ENCODE peak calls at places on chromosome 20, in nine cellular contexts. N is Right ventricle myocardium superior, Q is AG10803, C is AG08395, U is HuH-7, H is kidney tubule cell, F is non-pigmented ciliary epithelial cell, V is HEK293T, Y is endodermal cell. M is an unnamed sample.

GRCh38 chr20:45052698-45053440 is 48.1 kb downstream of the KCNS1 start:
- DNase-seq in N (no peak), Q (peak), C (peak), U (no peak), H (peak), F (no peak), V (no peak), Y (no peak), M (no peak)

GRCh38 chr20:57701651-57702050 is 8.2 kb downstream of the PMEPA1 start:
- DNase-seq in N (no peak), Q (no peak), C (no peak), U (no peak), H (no peak), F (no peak), V (no peak), Y (no peak), M (no peak)

GRCh38 chr20:19783966-19784401 is 25.9 kb downstream of the RIN2 start:
- DNase-seq in N (peak), Q (peak), C (no peak), U (no peak), H (peak), F (peak), V (no peak), Y (no peak), M (no peak)

GRCh38 chr20:63531686-63532448 is 5.3 kb downstream of the PTK6 start:
- DNase-seq in N (no peak), Q (no peak), C (no peak), U (no peak), H (no peak), F (no peak), V (no peak), Y (peak), M (no peak)

GRCh38 chr20:64223526-64224067 is 32.0 kb upstream of the PCMTD2 start:
- DNase-seq in N (peak), Q (peak), C (no peak), U (peak), H (peak), F (no peak), V (peak), Y (peak), M (peak)

GRCh38 chr20:59770270-59770669 is 163.2 kb downstream of the SYCP2 start:
- DNase-seq in N (no peak), Q (no peak), C (no peak), U (peak), H (peak), F (no peak), V (peak), Y (peak), M (no peak)

GRCh38 chr20:63057133-63058117 is 50.7 kb upstream of the BHLHE23 start:
- DNase-seq in N (no peak), Q (peak), C (no peak), U (no peak), H (no peak), F (no peak), V (no peak), Y (no peak), M (no peak)

GRCh38 chr20:4227085-4227821 is 211.9 kb upstream of the RNF24 start:
- DNase-seq in N (no peak), Q (peak), C (peak), U (peak), H (peak), F (no peak), V (peak), Y (peak), M (no peak)

GRCh38 chr20:56400001-56400640 is 7.7 kb downstream of the CSTF1 start:
- DNase-seq in N (no peak), Q (peak), C (peak), U (peak), H (peak), F (peak), V (peak), Y (peak), M (no peak)

GRCh38 chr20:53216856-53217576 is 244.9 kb downstream of the TSHZ2 start:
- DNase-seq in N (peak), Q (no peak), C (peak), U (peak), H (peak), F (no peak), V (peak), Y (peak), M (no peak)

GRCh38 chr20:13638162-13638495 is 603 bp downstream of the TASP1 start:
- DNase-seq in N (no peak), Q (no peak), C (no peak), U (peak), H (peak), F (no peak), V (peak), Y (no peak), M (no peak)

GRCh38 chr20:19071442-19071717 is 141.1 kb upstream of the SLC24A3 start:
- DNase-seq in N (no peak), Q (no peak), C (no peak), U (no peak), H (no peak), F (no peak), V (no peak), Y (no peak), M (no peak)

GRCh38 chr20:61913423-61914225 is 152.1 kb downstream of the TAF4 start:
- DNase-seq in N (peak), Q (no peak), C (no peak), U (no peak), H (no peak), F (no peak), V (no peak), Y (no peak), M (no peak)

GRCh38 chr20:2873747-2874041 is 413 bp downstream of the PTPRA start:
- DNase-seq in N (peak), Q (no peak), C (no peak), U (peak), H (no peak), F (no peak), V (no peak), Y (peak), M (no peak)

GRCh38 chr20:36582821-36583220 is 9.4 kb downstream of the TGIF2 start:
- DNase-seq in N (no peak), Q (no peak), C (no peak), U (no peak), H (no peak), F (no peak), V (no peak), Y (no peak), M (no peak)

GRCh38 chr20:61874421-61875068 is 191.1 kb downstream of the TAF4 start:
- DNase-seq in N (peak), Q (peak), C (peak), U (peak), H (peak), F (no peak), V (peak), Y (peak), M (no peak)

GRCh38 chr20:1657556-1658334 is at the start of gene SIRPG:
- DNase-seq in N (no peak), Q (no peak), C (no peak), U (no peak), H (peak), F (no peak), V (no peak), Y (no peak), M (no peak)

GRCh38 chr20:39825950-39826349 is 863.1 kb downstream of the MAFB start:
- DNase-seq in N (no peak), Q (peak), C (peak), U (no peak), H (no peak), F (peak), V (no peak), Y (no peak), M (no peak)

GRCh38 chr20:40715491-40715890 is 26.5 kb upstream of the MAFB start:
- DNase-seq in N (no peak), Q (no peak), C (no peak), U (no peak), H (no peak), F (no peak), V (no peak), Y (no peak), M (no peak)

GRCh38 chr20:51526754-51527153 is 15.8 kb downstream of the NFATC2 start:
- DNase-seq in N (no peak), Q (no peak), C (no peak), U (no peak), H (no peak), F (no peak), V (no peak), Y (no peak), M (no peak)

GRCh38 chr20:59087829-59088433 is 45.3 kb upstream of the PRELID3B start:
- DNase-seq in N (peak), Q (peak), C (peak), U (peak), H (peak), F (no peak), V (peak), Y (peak), M (peak)

GRCh38 chr20:15494841-15495240 is 1078.4 kb downstream of the KIF16B start:
- DNase-seq in N (no peak), Q (no peak), C (no peak), U (no peak), H (peak), F (no peak), V (no peak), Y (no peak), M (peak)

GRCh38 chr20:46308258-46309157 is at the start of gene CDH22:
- DNase-seq in N (peak), Q (peak), C (peak), U (peak), H (peak), F (no peak), V (peak), Y (peak), M (no peak)

GRCh38 chr20:48649104-48649626 is 178.6 kb downstream of the PREX1 start:
- DNase-seq in N (no peak), Q (no peak), C (no peak), U (no peak), H (no peak), F (no peak), V (no peak), Y (no peak), M (no peak)

GRCh38 chr20:62734881-62735280 is 26.2 kb downstream of the NTSR1 start:
- DNase-seq in N (peak), Q (no peak), C (no peak), U (no peak), H (no peak), F (no peak), V (no peak), Y (no peak), M (no peak)

GRCh38 chr20:59221049-59221748 is 57.6 kb downstream of the ZNF831 start:
- DNase-seq in N (peak), Q (peak), C (no peak), U (peak), H (no peak), F (no peak), V (peak), Y (peak), M (no peak)

GRCh38 chr20:38137441-38138037 is 27.5 kb downstream of the TGM2 start:
- DNase-seq in N (no peak), Q (no peak), C (no peak), U (no peak), H (no peak), F (no peak), V (no peak), Y (no peak), M (no peak)